ENCODE peak calls at places on chromosome 5, in ten cellular contexts. V, Z, Y, X, F, B, C, P, R and A are unnamed samples. For H3K9me3, the result is how much of the 10 kb centered on the place peaks cover.

GRCh38 chr5:102668220-102668930 is 86.7 kb upstream of the PAM start:
- DNase-seq in V (no peak), Z (no peak), Y (peak), X (no peak), F (no peak), B (no peak), C (no peak), P (no peak), R (no peak), A (no peak)

GRCh38 chr5:66821626-66822429 is 225.6 kb downstream of the MAST4 start:
- DNase-seq in V (no peak), Z (no peak), Y (no peak), X (no peak), F (no peak), B (no peak), C (no peak), P (no peak), R (no peak), A (no peak)

GRCh38 chr5:57887851-57888621 is 405.4 kb upstream of the ACTBL2 start:
- DNase-seq in V (peak), Z (no peak), Y (peak), X (no peak), F (peak), B (peak), C (no peak), P (peak), R (no peak), A (peak)

GRCh38 chr5:157552650-157553049 is 22.9 kb downstream of the ADAM19 start:
- DNase-seq in V (no peak), Z (no peak), Y (no peak), X (no peak), F (no peak), B (no peak), C (no peak), P (no peak), R (no peak), A (no peak)

GRCh38 chr5:9570876-9571275 is 25.0 kb upstream of the SEMA5A start:
- DNase-seq in V (no peak), Z (no peak), Y (no peak), X (no peak), F (no peak), B (no peak), C (no peak), P (no peak), R (no peak), A (no peak)

GRCh38 chr5:58127486-58128220 is 332.2 kb downstream of the PLK2 start:
- DNase-seq in V (peak), Z (no peak), Y (peak), X (no peak), F (no peak), B (no peak), C (no peak), P (no peak), R (no peak), A (no peak)

GRCh38 chr5:158384535-158385421 is 525.8 kb upstream of the CLINT1 start:
- DNase-seq in V (no peak), Z (no peak), Y (no peak), X (no peak), F (peak), B (no peak), C (no peak), P (no peak), R (no peak), A (no peak)

GRCh38 chr5:159163027-159163699 is 46.2 kb downstream of the RNF145 start:
- DNase-seq in V (no peak), Z (no peak), Y (no peak), X (no peak), F (peak), B (no peak), C (no peak), P (no peak), R (no peak), A (no peak)

GRCh38 chr5:78985407-78986223 is 505 bp upstream of the ARSB start:
- DNase-seq in V (no peak), Z (peak), Y (peak), X (no peak), F (no peak), B (peak), C (no peak), P (peak), R (no peak), A (peak)

GRCh38 chr5:38892363-38892762 is 46.6 kb downstream of the OSMR start:
- DNase-seq in V (no peak), Z (no peak), Y (no peak), X (no peak), F (no peak), B (no peak), C (no peak), P (no peak), R (no peak), A (no peak)

GRCh38 chr5:170070556-170071412 is 34.9 kb upstream of the FOXI1 start:
- DNase-seq in V (no peak), Z (no peak), Y (peak), X (no peak), F (peak), B (no peak), C (peak), P (no peak), R (no peak), A (no peak)

GRCh38 chr5:76082790-76083554 is at the start of gene SV2C:
- DNase-seq in V (no peak), Z (peak), Y (peak), X (no peak), F (no peak), B (no peak), C (peak), P (peak), R (peak), A (peak)

GRCh38 chr5:113654828-113655227 is 141.3 kb downstream of the YTHDC2 start:
- DNase-seq in V (no peak), Z (no peak), Y (no peak), X (no peak), F (no peak), B (no peak), C (no peak), P (no peak), R (no peak), A (no peak)

GRCh38 chr5:91252916-91253315 is 130.2 kb downstream of the ARRDC3 start:
- DNase-seq in V (no peak), Z (no peak), Y (no peak), X (no peak), F (no peak), B (no peak), C (no peak), P (no peak), R (no peak), A (no peak)

GRCh38 chr5:57032151-57032551 is 80.2 kb upstream of the MIER3 start:
- DNase-seq in V (no peak), Z (no peak), Y (no peak), X (no peak), F (peak), B (no peak), C (no peak), P (peak), R (peak), A (no peak)

GRCh38 chr5:141883184-141883947 is 5.2 kb upstream of the PCDH1 start:
- DNase-seq in V (no peak), Z (no peak), Y (peak), X (no peak), F (no peak), B (no peak), C (peak), P (no peak), R (peak), A (peak)

GRCh38 chr5:159682623-159683022 is 233.7 kb upstream of the ADRA1B start:
- DNase-seq in V (no peak), Z (no peak), Y (no peak), X (no peak), F (peak), B (no peak), C (no peak), P (no peak), R (no peak), A (no peak)

GRCh38 chr5:142888469-142889085 is 118.4 kb downstream of the ARHGAP26 start:
- DNase-seq in V (no peak), Z (no peak), Y (peak), X (no peak), F (no peak), B (peak), C (no peak), P (no peak), R (no peak), A (no peak)

GRCh38 chr5:98603456-98603855 is 170.0 kb upstream of the RGMB start:
- DNase-seq in V (no peak), Z (no peak), Y (no peak), X (no peak), F (no peak), B (no peak), C (no peak), P (no peak), R (no peak), A (no peak)

GRCh38 chr5:91122663-91123062 is 260.5 kb downstream of the ARRDC3 start:
- DNase-seq in V (no peak), Z (no peak), Y (no peak), X (no peak), F (no peak), B (no peak), C (no peak), P (no peak), R (no peak), A (no peak)

GRCh38 chr5:132883261-132883834 is 9.9 kb downstream of the LEAP2 start:
- DNase-seq in V (peak), Z (no peak), Y (peak), X (no peak), F (peak), B (no peak), C (no peak), P (peak), R (no peak), A (no peak)

GRCh38 chr5:115859378-115859777 is 17.6 kb downstream of the AP3S1 start:
- DNase-seq in V (no peak), Z (no peak), Y (no peak), X (no peak), F (no peak), B (no peak), C (no peak), P (no peak), R (no peak), A (no peak)

GRCh38 chr5:137751869-137752491 is 2.2 kb downstream of the HNRNPA0 start:
- DNase-seq in V (peak), Z (no peak), Y (peak), X (no peak), F (peak), B (peak), C (no peak), P (peak), R (no peak), A (no peak)

GRCh38 chr5:120748474-120748873 is 284.4 kb downstream of the PRR16 start:
- DNase-seq in V (no peak), Z (no peak), Y (no peak), X (no peak), F (no peak), B (no peak), C (no peak), P (no peak), R (no peak), A (no peak)

GRCh38 chr5:159732220-159732619 is 184.1 kb upstream of the ADRA1B start:
- DNase-seq in V (no peak), Z (no peak), Y (no peak), X (no peak), F (no peak), B (no peak), C (no peak), P (no peak), R (no peak), A (no peak)

GRCh38 chr5:74127377-74128338 is 501.7 kb downstream of the ARHGEF28 start:
- DNase-seq in V (peak), Z (no peak), Y (peak), X (no peak), F (no peak), B (no peak), C (no peak), P (no peak), R (no peak), A (no peak)

GRCh38 chr5:60495644-60496520 is 204.1 kb downstream of the DEPDC1B start:
- DNase-seq in V (peak), Z (no peak), Y (no peak), X (no peak), F (no peak), B (no peak), C (no peak), P (no peak), R (no peak), A (no peak)

GRCh38 chr5:540215-541147 is 16.2 kb upstream of the SLC9A3 start:
- DNase-seq in V (no peak), Z (no peak), Y (peak), X (no peak), F (no peak), B (no peak), C (no peak), P (peak), R (peak), A (peak)

DNA sequence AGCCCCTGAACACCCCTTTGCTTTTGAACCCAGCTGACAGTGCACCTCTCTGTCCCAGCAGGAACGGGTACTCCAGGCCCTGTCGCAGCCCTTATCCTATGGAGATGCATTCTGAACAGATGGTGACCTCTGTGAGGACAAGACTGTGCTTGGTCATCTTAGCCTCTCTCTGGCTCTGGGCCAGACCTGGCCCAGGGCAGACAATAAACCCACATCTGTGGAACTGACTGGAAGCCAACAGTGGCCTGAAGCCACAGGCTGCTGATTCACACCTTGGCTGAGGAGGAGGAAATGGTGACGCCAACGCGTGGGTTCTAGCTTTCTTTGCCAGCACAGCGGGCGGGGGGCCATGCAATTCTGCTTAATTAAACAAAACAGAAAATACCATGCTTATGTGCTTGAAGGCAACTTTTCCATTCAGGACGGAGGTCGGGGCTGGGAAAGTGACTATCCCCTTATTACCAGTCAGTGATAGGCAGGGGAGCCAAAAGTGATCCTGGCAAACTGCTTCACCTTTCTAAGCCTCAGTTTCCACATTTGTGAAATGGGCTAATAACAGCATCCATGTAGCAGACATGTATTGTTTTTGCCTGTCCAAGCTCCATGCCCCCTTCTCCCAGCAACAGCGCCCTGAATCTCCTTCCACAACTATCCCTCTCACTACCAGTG is 10.8 kb downstream of the SH3PXD2B start:
- DNase-seq in V (peak), Z (peak), Y (peak), X (no peak), F (peak), B (peak), C (no peak), P (peak), R (peak), A (peak)
- TF ChIP-seq POLR2A in V (no peak), Z (no peak), Y (no peak), X (no peak), F (no peak), B (no peak), C (no peak), P (no peak), R (no peak), A (no peak)

GRCh38 chr5:26893078-26893477 is 145.3 kb downstream of the CDH9 start:
- DNase-seq in V (no peak), Z (no peak), Y (no peak), X (no peak), F (no peak), B (no peak), C (no peak), P (no peak), R (no peak), A (no peak)

GRCh38 chr5:26889810-26890209 is 148.6 kb downstream of the CDH9 start:
- DNase-seq in V (no peak), Z (no peak), Y (no peak), X (no peak), F (no peak), B (no peak), C (no peak), P (no peak), R (no peak), A (no peak)

GRCh38 chr5:26894719-26895263 is 143.6 kb downstream of the CDH9 start:
- DNase-seq in V (no peak), Z (no peak), Y (no peak), X (no peak), F (no peak), B (no peak), C (no peak), P (no peak), R (no peak), A (no peak)
- H3K9me3 ChIP-seq in V (under half), Z (under half), Y (under half), X (under half), F (under half), B (under half), C (under half), P (under half), R (under half), A (under half)

DNA sequence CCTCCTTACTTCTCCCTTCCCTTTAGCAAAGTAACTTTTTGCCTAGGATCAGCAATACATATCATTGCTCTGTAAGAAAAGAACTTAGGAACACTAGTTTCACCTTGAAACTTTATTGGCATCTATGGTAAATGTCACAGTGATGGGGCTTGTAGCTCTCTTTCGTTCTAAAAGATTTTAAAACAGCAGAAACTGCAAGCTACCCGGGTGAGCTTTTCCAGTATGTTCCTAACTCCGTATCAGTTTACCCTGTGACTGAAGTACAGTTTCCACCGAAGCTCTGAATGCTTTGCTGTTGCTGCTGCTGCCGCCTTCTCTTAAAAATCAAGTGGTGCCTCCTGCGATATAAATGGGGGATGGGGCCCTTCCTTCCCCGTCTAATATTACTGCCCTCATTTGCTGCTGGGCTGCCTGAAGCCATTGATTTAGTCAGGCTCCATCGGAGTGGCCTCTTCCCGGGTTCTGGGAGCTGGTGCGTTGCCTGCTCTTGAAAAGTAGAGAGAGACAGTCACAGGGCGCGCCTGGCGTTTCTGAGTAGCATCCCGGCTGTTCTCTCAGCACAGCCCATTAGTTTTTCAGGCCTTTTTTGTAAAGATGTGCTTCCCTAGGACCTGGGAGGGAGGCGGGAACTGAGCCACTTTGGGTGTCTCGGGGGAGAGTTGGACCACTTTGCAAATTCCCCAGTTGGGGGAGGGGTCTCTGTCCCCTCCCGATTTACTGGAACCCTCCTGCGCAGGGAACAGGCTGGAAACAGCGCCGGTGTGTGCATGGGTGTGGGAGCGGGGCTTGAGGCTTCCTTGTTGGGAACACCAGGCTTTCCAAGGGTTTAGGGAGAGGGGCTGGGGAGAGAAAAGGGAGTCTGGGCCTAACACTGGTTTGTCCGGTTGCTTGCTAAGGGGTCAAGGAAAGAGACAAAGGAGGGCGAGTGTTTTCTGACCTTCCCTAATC is 4.5 kb downstream of the PRDM6 start:
- DNase-seq in V (no peak), Z (no peak), Y (no peak), X (no peak), F (no peak), B (no peak), C (peak), P (no peak), R (no peak), A (no peak)
- H3K27ac ChIP-seq in V (no peak), Z (no peak), Y (no peak), X (no peak), F (no peak), B (no peak), C (no peak), P (no peak), R (no peak), A (no peak)

DNA sequence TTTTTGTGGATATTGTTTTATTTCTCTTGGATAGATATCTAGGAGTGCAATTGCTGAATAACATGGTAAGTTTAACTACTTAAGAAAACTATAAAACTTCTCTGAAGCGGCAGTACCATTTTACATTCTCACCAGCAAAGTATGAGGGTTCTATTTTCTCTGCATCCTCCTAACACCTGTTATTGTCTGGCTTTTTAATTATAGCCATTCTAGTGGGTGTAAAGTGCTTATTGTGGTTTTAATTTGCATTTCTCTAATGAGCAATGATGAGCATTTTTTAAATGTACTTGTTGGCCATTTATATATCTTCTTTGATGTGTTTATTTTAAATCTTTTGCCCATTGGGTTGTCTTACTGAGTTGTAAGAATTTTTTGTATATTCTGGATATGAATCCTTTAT is 28.7 kb downstream of the SMIM32 start:
- DNase-seq in V (no peak), Z (no peak), Y (no peak), X (no peak), F (no peak), B (no peak), C (no peak), P (no peak), R (no peak), A (no peak)
- TF ChIP-seq POLR2A in V (no peak), Z (no peak), Y (no peak), X (no peak), F (no peak), B (no peak), C (no peak), P (no peak), R (no peak), A (no peak)

GRCh38 chr5:18264126-18264882 is 630.0 kb downstream of the TAF11L14 start:
- DNase-seq in V (no peak), Z (no peak), Y (no peak), X (no peak), F (no peak), B (no peak), C (no peak), P (no peak), R (no peak), A (no peak)
- H3K9me3 ChIP-seq in V (under half), Z (under half), Y (under half), X (under half), F (under half), B (under half), C (under half), P (under half), R (under half), A (under half)

DNA sequence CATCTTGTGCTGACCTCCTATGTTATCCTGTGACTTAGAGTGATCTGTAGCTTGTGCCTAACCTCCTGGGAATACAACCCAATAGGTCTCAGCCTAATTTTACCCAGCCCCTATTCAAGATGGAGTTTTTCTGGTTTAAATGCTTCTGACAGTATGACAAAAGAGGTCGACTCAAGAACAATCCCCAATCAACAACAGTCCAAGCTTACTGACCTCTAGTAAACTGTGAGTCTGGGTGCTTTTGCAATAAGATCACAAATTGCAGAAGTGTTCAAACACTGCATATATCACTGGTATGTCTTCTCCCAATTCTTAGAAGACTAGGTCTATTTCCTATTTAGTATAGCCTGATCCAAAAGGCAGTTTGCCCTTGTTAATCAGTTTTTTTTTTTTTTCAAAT is 323.5 kb upstream of the PTGER4 start:
- DNase-seq in V (no peak), Z (no peak), Y (no peak), X (no peak), F (no peak), B (no peak), C (no peak), P (no peak), R (no peak), A (no peak)
- H3K27ac ChIP-seq in V (no peak), Z (peak), Y (no peak), X (no peak), F (no peak), B (no peak), C (no peak), P (no peak), R (no peak), A (no peak)

GRCh38 chr5:179023528-179024189 is at the start of gene ZNF879:
- DNase-seq in V (peak), Z (peak), Y (peak), X (peak), F (no peak), B (peak), C (peak), P (peak), R (peak), A (peak)
- TF ChIP-seq POLR2A in V (peak), Z (no peak), Y (peak), X (no peak), F (no peak), B (peak), C (peak), P (no peak), R (peak), A (no peak)

DNA sequence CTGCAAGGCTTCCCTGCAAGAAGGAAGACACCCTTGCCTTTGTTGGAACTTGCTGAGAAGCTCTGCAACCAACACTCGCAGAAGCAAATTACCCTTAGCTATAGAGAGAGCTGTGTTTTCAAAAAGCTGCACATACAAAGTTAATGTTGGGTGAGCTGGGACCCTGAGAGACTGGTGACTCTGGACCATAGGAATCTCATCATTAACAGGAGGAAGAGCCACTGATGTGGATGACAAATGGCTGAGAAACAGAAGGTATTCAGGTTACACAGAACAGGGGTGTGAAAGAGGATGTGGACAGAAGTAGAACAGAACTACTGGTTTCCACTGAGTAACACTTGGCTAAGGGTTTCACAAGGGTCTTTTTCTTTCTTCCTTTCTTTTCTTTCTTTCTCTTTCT is 493.5 kb downstream of the IRX1 start:
- DNase-seq in V (no peak), Z (no peak), Y (no peak), X (no peak), F (no peak), B (no peak), C (no peak), P (no peak), R (no peak), A (no peak)
- H3K9me3 ChIP-seq in V (under half), Z (under half), Y (under half), X (under half), F (under half), B (under half), C (under half), P (under half), R (under half), A (under half)